ENCODE peak calls at places on chromosomes 3 and 15, in eight cellular contexts. D is mucosa of descending colon, K is fibroblast of lung, B is astrocyte, M is stomach, Q is adrenal gland, O is ovary, T is lung. L is an unnamed sample. For H3K36me3, the result is how much of the 10 kb centered on the place peaks cover.

GRCh38 chr3:51676102-51676640 is 5.1 kb downstream of the TEX264 start:
- DNase-seq in D (no peak), K (no peak), B (no peak), M (no peak), Q (peak), O (no peak), T (no peak), L (no peak)

GRCh38 chr3:188082040-188082439 is 71.9 kb upstream of the LPP start:
- DNase-seq in D (no peak), K (peak), B (peak), M (no peak), Q (no peak), O (no peak), T (no peak), L (no peak)

GRCh38 chr15:60026555-60026954 is 22.4 kb downstream of the FOXB1 start:
- DNase-seq in D (no peak), K (no peak), B (no peak), M (no peak), Q (peak), O (no peak), T (no peak), L (no peak)

GRCh38 chr3:61866961-61867461 is 305.6 kb downstream of the PTPRG start:
- DNase-seq in D (no peak), K (no peak), B (no peak), M (no peak), Q (no peak), O (no peak), T (no peak), L (no peak)

GRCh38 chr15:42131826-42132806 is 24.3 kb downstream of the PLA2G4F start:
- DNase-seq in D (no peak), K (no peak), B (no peak), M (peak), Q (no peak), O (no peak), T (peak), L (no peak)

GRCh38 chr15:89450076-89451006 is 46.0 kb downstream of the RHCG start:
- DNase-seq in D (no peak), K (no peak), B (no peak), M (no peak), Q (no peak), O (no peak), T (no peak), L (no peak)

GRCh38 chr3:68306571-68306970 is 625.8 kb downstream of the TAFA4 start:
- DNase-seq in D (peak), K (no peak), B (no peak), M (no peak), Q (no peak), O (no peak), T (no peak), L (no peak)

GRCh38 chr15:43370310-43370974 is 401 bp downstream of the ZSCAN29 start:
- DNase-seq in D (peak), K (peak), B (peak), M (peak), Q (peak), O (peak), T (peak), L (no peak)

GRCh38 chr3:186642014-186642413 is 1.8 kb downstream of the FETUB start:
- DNase-seq in D (no peak), K (no peak), B (no peak), M (no peak), Q (no peak), O (no peak), T (no peak), L (no peak)

GRCh38 chr3:39234041-39234440 is 41.6 kb upstream of the XIRP1 start:
- DNase-seq in D (no peak), K (no peak), B (no peak), M (no peak), Q (no peak), O (no peak), T (no peak), L (no peak)

GRCh38 chr3:78277793-78278192 is 1237.9 kb downstream of the ROBO2 start:
- DNase-seq in D (no peak), K (no peak), B (no peak), M (no peak), Q (no peak), O (no peak), T (no peak), L (no peak)

GRCh38 chr3:46701211-46701939 is at the start of gene TMIE:
- DNase-seq in D (no peak), K (no peak), B (no peak), M (no peak), Q (no peak), O (peak), T (no peak), L (no peak)

GRCh38 chr3:52527039-52527731 is 6.5 kb downstream of the NT5DC2 start:
- DNase-seq in D (no peak), K (peak), B (no peak), M (no peak), Q (peak), O (peak), T (no peak), L (no peak)

GRCh38 chr15:47993051-47993450 is 127.7 kb upstream of the SLC24A5 start:
- DNase-seq in D (no peak), K (no peak), B (no peak), M (no peak), Q (no peak), O (no peak), T (no peak), L (no peak)

GRCh38 chr3:100245932-100246331 is 14.9 kb upstream of the TBC1D23 start:
- DNase-seq in D (no peak), K (peak), B (peak), M (no peak), Q (no peak), O (no peak), T (no peak), L (no peak)

GRCh38 chr3:27133062-27133461 is 236.1 kb downstream of the NEK10 start:
- DNase-seq in D (no peak), K (no peak), B (no peak), M (no peak), Q (no peak), O (no peak), T (no peak), L (no peak)

GRCh38 chr15:55827204-55827603 is 84.3 kb upstream of the PRTG start:
- DNase-seq in D (no peak), K (peak), B (peak), M (no peak), Q (no peak), O (no peak), T (no peak), L (no peak)

GRCh38 chr15:42929449-42929848 is 8.9 kb upstream of the TTBK2 start:
- DNase-seq in D (no peak), K (no peak), B (no peak), M (no peak), Q (no peak), O (no peak), T (no peak), L (no peak)

GRCh38 chr3:122092460-122093165 is 37.5 kb downstream of the CD86 start:
- DNase-seq in D (peak), K (no peak), B (peak), M (no peak), Q (peak), O (no peak), T (no peak), L (no peak)

GRCh38 chr15:95296626-95297025 is 1033.9 kb upstream of the NR2F2 start:
- DNase-seq in D (no peak), K (no peak), B (no peak), M (no peak), Q (no peak), O (no peak), T (no peak), L (no peak)

GRCh38 chr3:139414608-139415224 is 25.3 kb upstream of the COPB2 start:
- DNase-seq in D (no peak), K (no peak), B (no peak), M (no peak), Q (no peak), O (no peak), T (no peak), L (no peak)

GRCh38 chr3:48151807-48152427 is 36.3 kb downstream of the CDC25A start:
- DNase-seq in D (no peak), K (no peak), B (no peak), M (no peak), Q (peak), O (no peak), T (no peak), L (no peak)
- TF ChIP-seq CTCF in D (no peak), K (no peak), B (no peak), M (no peak), Q (no peak), O (no peak), T (no peak), L (no peak)

DNA sequence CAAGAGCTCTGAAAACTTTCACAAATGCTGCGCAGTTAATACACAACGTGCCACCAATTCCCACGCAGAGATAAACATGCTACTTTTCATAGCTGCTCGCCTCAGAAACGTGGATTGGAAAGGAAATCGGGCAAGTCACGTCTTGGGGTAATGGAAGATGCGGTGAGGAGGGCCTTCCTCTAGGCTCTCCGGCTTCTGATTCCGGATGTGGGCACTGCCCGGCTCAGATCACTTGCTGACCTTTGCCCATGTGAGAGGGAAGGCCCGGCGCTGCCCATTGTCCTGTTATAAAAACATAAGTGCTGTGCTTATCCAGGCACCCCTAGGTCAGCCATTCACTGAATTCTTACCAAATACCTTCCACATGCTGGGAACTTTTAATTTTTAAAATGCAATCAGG is 1.9 kb downstream of the ST8SIA2 start:
- DNase-seq in D (no peak), K (no peak), B (no peak), M (no peak), Q (no peak), O (no peak), T (no peak), L (no peak)
- H3K4me3 ChIP-seq in D (no peak), K (no peak), B (peak), M (no peak), Q (no peak), O (no peak), T (no peak), L (no peak)

GRCh38 chr3:141379250-141379872 is 11.1 kb downstream of the ZBTB38 start:
- DNase-seq in D (no peak), K (no peak), B (no peak), M (no peak), Q (no peak), O (no peak), T (no peak), L (no peak)
- H3K36me3 ChIP-seq in D (under half), K (under half), B (under half), M (under half), Q (under half), O (under half), T (under half), L (under half)

DNA sequence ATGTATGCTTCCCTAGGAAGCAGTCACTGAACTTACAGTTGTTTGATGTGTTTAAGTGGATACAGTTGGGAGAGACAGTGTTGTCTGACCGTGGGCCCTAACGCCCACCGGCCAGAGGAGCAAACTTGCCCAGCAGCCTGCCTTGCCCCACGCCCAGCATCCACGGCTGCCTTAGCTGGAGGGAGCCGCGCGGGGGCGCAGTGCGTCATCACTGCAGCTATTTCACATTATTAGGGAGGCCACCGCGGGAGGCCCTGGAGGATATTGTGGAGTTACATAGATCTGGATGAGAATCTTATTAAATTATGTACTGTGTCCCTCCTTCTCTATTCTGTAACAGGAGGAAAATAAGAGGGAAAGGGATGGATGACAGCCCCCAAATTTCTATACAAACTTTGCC is 267.2 kb downstream of the GABRG3 start:
- DNase-seq in D (no peak), K (no peak), B (no peak), M (no peak), Q (no peak), O (no peak), T (no peak), L (no peak)
- TF ChIP-seq CTCF in D (no peak), K (no peak), B (no peak), M (no peak), Q (no peak), O (no peak), T (no peak), L (no peak)

DNA sequence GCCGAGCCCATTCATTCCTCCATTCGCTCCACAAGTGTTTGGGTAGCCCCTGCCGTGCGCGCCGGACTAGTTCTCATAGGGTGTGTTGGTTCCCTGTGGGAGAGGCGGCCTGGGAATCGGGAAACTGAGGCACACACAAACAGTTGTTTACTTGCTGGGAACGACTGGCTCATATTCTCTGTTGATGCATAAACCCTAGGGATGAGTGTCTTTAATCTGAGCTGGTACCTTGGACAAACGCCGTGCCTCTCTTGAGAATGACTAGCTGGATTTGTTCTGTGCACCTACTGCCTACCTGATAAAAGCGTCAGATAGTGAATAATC is 737 bp downstream of the DNAJA4 start:
- DNase-seq in D (no peak), K (no peak), B (no peak), M (no peak), Q (no peak), O (no peak), T (no peak), L (no peak)
- H3K4me3 ChIP-seq in D (peak), K (peak), B (peak), M (peak), Q (peak), O (peak), T (peak), L (peak)

GRCh38 chr15:84764989-84765388 is 16.6 kb downstream of the ZNF592 start:
- DNase-seq in D (no peak), K (no peak), B (no peak), M (no peak), Q (no peak), O (no peak), T (no peak), L (no peak)
- H3K36me3 ChIP-seq in D (under half), K (under half), B (under half), M (under half), Q (under half), O (under half), T (under half), L (under half)

GRCh38 chr3:119497824-119498187 is 541 bp upstream of the TIMMDC1 start:
- DNase-seq in D (peak), K (peak), B (peak), M (peak), Q (peak), O (no peak), T (peak), L (no peak)

GRCh38 chr3:119498188-119498987 is at the start of gene TIMMDC1:
- DNase-seq in D (peak), K (peak), B (peak), M (peak), Q (peak), O (peak), T (peak), L (peak)

GRCh38 chr3:119492810-119493209 is 5.5 kb upstream of the TIMMDC1 start:
- DNase-seq in D (no peak), K (no peak), B (no peak), M (no peak), Q (no peak), O (no peak), T (no peak), L (no peak)

GRCh38 chr3:119492128-119492527 is 6.2 kb upstream of the TIMMDC1 start:
- DNase-seq in D (no peak), K (no peak), B (no peak), M (no peak), Q (no peak), O (no peak), T (no peak), L (no peak)

GRCh38 chr3:119494597-119494996 is 3.8 kb upstream of the TIMMDC1 start:
- DNase-seq in D (no peak), K (no peak), B (no peak), M (no peak), Q (no peak), O (no peak), T (no peak), L (no peak)
- TF ChIP-seq CTCF in D (no peak), K (no peak), B (no peak), M (no peak), Q (peak), O (no peak), T (no peak), L (no peak)

GRCh38 chr3:15180042-15180611 is 25.9 kb upstream of the CAPN7 start:
- DNase-seq in D (no peak), K (no peak), B (no peak), M (no peak), Q (no peak), O (no peak), T (no peak), L (no peak)

GRCh38 chr3:15175590-15175989 is 30.5 kb upstream of the CAPN7 start:
- DNase-seq in D (no peak), K (no peak), B (no peak), M (no peak), Q (no peak), O (no peak), T (no peak), L (no peak)

GRCh38 chr3:15171096-15171495 is 35.0 kb upstream of the CAPN7 start:
- DNase-seq in D (no peak), K (no peak), B (no peak), M (no peak), Q (no peak), O (no peak), T (no peak), L (no peak)

GRCh38 chr3:15172806-15173205 is 33.2 kb upstream of the CAPN7 start:
- DNase-seq in D (no peak), K (no peak), B (no peak), M (no peak), Q (no peak), O (no peak), T (no peak), L (no peak)

GRCh38 chr3:15174953-15175352 is 31.1 kb upstream of the CAPN7 start:
- DNase-seq in D (no peak), K (no peak), B (no peak), M (no peak), Q (no peak), O (no peak), T (no peak), L (no peak)
- H3K4me3 ChIP-seq in D (no peak), K (no peak), B (no peak), M (no peak), Q (no peak), O (no peak), T (no peak), L (no peak)

GRCh38 chr15:79466488-79466887 is 34.4 kb downstream of the MINAR1 start:
- DNase-seq in D (no peak), K (no peak), B (no peak), M (no peak), Q (no peak), O (no peak), T (no peak), L (no peak)

GRCh38 chr15:79472446-79472845 is 40.3 kb downstream of the MINAR1 start:
- DNase-seq in D (no peak), K (no peak), B (peak), M (no peak), Q (no peak), O (no peak), T (no peak), L (no peak)

GRCh38 chr15:79463043-79463780 is 31.1 kb downstream of the MINAR1 start:
- DNase-seq in D (no peak), K (no peak), B (no peak), M (no peak), Q (no peak), O (no peak), T (no peak), L (no peak)

GRCh38 chr15:79463781-79464270 is 31.7 kb downstream of the MINAR1 start:
- DNase-seq in D (no peak), K (no peak), B (no peak), M (no peak), Q (no peak), O (no peak), T (no peak), L (no peak)

DNA sequence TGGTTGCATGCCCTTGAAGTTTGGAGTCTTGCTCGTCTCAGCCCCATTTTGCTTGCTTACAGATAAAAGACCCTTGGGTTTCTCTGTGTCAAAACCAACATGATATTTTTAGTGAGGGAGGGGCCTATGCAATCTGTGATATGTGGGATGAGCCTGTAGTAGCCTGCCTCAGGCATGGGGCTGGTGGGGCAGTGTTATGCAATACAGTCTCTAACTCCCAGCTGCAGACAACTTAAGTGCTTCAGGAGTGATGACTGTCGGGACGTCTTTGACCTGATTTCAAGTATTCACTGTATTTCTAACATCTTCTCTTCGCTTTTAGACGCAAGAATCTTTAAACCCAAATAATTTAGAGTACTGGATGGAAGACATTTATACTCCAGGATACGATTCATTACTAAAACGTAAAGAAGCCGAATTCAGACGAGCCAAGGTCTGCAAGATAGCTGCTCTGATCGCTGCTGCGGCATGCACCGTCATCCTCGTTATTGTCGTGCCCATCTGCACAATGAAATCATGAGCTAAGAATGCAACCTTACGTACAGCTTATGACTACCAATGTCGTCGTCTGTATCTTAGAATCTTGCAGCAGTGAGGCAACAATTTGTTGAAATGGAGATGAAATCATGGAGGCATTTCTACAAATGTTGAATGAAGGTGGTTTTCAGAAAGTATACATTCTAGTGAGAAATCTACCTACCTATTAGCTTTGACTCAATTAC is 35.9 kb downstream of the MINAR1 start:
- DNase-seq in D (no peak), K (no peak), B (no peak), M (no peak), Q (no peak), O (no peak), T (no peak), L (no peak)
- H3K36me3 ChIP-seq in D (under half), K (under half), B (under half), M (under half), Q (under half), O (under half), T (under half), L (under half)

GRCh38 chr3:12841970-12842328 is 584 bp upstream of the RPL32 start:
- DNase-seq in D (no peak), K (no peak), B (no peak), M (no peak), Q (no peak), O (no peak), T (no peak), L (no peak)
- TF ChIP-seq CTCF in D (no peak), K (no peak), B (no peak), M (no peak), Q (no peak), O (no peak), T (no peak), L (no peak)